ENCODE peak calls at places on chromosomes 7 and 10, in seven cellular contexts. One of them, this sample, is unnamed.

GRCh38 chr10:55311823-55312431 is 510.9 kb upstream of the PCDH15 start:
- DNase-seq in body of pancreas: no peak
- DNase-seq in pancreas: no peak
- DNase-seq in A549: no peak
- DNase-seq in lung: no peak
- DNase-seq in ascending aorta: no peak
- DNase-seq in psoas muscle: no peak
- DNase-seq in this sample: no peak

GRCh38 chr7:21338728-21339164 is 89.1 kb upstream of the SP4 start:
- DNase-seq in body of pancreas: no peak
- DNase-seq in pancreas: no peak
- DNase-seq in A549: no peak
- DNase-seq in lung: no peak
- DNase-seq in ascending aorta: no peak
- DNase-seq in psoas muscle: no peak
- DNase-seq in this sample: no peak

GRCh38 chr7:134991469-134992339 is 5.4 kb downstream of the AGBL3 start:
- DNase-seq in body of pancreas: peak; percentile 20
- DNase-seq in pancreas: no peak
- DNase-seq in A549: no peak
- DNase-seq in lung: no peak
- DNase-seq in ascending aorta: no peak
- DNase-seq in psoas muscle: no peak
- DNase-seq in this sample: no peak

GRCh38 chr10:75191821-75192568 is 18.6 kb upstream of the VDAC2 start:
- DNase-seq in body of pancreas: peak; percentile 71
- DNase-seq in pancreas: peak; percentile 55
- DNase-seq in A549: peak; percentile 84
- DNase-seq in lung: peak; percentile 65
- DNase-seq in ascending aorta: peak; percentile 85
- DNase-seq in psoas muscle: peak; percentile 64
- DNase-seq in this sample: peak; percentile 31

GRCh38 chr7:46146454-46147255 is 225.6 kb upstream of the IGFBP3 start:
- DNase-seq in body of pancreas: no peak
- DNase-seq in pancreas: no peak
- DNase-seq in A549: peak; percentile 24
- DNase-seq in lung: no peak
- DNase-seq in ascending aorta: peak; percentile 86
- DNase-seq in psoas muscle: no peak
- DNase-seq in this sample: peak; percentile 27

GRCh38 chr10:27568196-27569175 is 64.4 kb downstream of the RAB18 start:
- DNase-seq in body of pancreas: no peak
- DNase-seq in pancreas: no peak
- DNase-seq in A549: no peak
- DNase-seq in lung: no peak
- DNase-seq in ascending aorta: no peak
- DNase-seq in psoas muscle: no peak
- DNase-seq in this sample: no peak

GRCh38 chr10:51137741-51138529 is 63.6 kb downstream of the PRKG1 start:
- DNase-seq in body of pancreas: no peak
- DNase-seq in pancreas: no peak
- DNase-seq in A549: no peak
- DNase-seq in lung: no peak
- DNase-seq in ascending aorta: no peak
- DNase-seq in psoas muscle: no peak
- DNase-seq in this sample: no peak

GRCh38 chr10:59674211-59674836 is 35.3 kb downstream of the SLC16A9 start:
- DNase-seq in body of pancreas: no peak
- DNase-seq in pancreas: no peak
- DNase-seq in A549: no peak
- DNase-seq in lung: no peak
- DNase-seq in ascending aorta: no peak
- DNase-seq in psoas muscle: no peak
- DNase-seq in this sample: no peak

GRCh38 chr7:140079121-140079536 is 16.4 kb upstream of the PARP12 start:
- DNase-seq in body of pancreas: peak; percentile 64
- DNase-seq in pancreas: peak; percentile 48
- DNase-seq in A549: peak; percentile 59
- DNase-seq in lung: peak; percentile 11
- DNase-seq in ascending aorta: no peak
- DNase-seq in psoas muscle: peak; percentile 64
- DNase-seq in this sample: no peak

GRCh38 chr10:89327803-89328441 is at the start of gene IFIT3:
- DNase-seq in body of pancreas: peak; percentile 64
- DNase-seq in pancreas: peak; percentile 39
- DNase-seq in A549: peak; percentile 76
- DNase-seq in lung: peak; percentile 68
- DNase-seq in ascending aorta: peak; percentile 85
- DNase-seq in psoas muscle: peak; percentile 75
- DNase-seq in this sample: peak; percentile 32

DNA sequence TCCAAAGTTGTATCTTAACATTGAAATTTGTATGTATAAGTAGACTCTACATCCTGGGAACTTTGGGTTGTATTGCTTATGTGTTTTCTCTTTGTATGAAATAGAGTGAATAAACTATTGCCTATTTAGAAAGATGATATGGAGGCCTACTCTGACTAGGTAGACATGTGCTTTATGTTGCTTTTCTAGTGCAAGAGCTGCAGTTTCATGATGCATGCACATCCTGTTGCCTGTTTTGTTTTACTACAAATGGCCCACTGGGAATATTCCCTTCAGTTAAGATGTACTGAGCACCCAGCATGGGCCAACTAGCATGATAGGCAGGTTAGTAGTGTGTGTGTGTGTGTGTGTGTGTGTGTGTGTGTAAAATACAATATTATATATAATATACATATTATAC is 282.1 kb upstream of the LRGUK start:
- DNase-seq in body of pancreas: no peak
- DNase-seq in pancreas: no peak
- DNase-seq in A549: no peak
- DNase-seq in lung: no peak
- DNase-seq in ascending aorta: no peak
- DNase-seq in psoas muscle: no peak
- DNase-seq in this sample: no peak
- H3K4me1 ChIP-seq in body of pancreas: no peaks in the 10 kb centered on the region
- H3K4me1 ChIP-seq in pancreas: no peaks in the 10 kb centered on the region
- H3K4me1 ChIP-seq in A549: no peaks in the 10 kb centered on the region
- H3K4me1 ChIP-seq in lung: peaks cover 3% of the 10 kb centered on the region
- H3K4me1 ChIP-seq in ascending aorta: no peaks in the 10 kb centered on the region
- H3K4me1 ChIP-seq in psoas muscle: no peaks in the 10 kb centered on the region
- H3K4me1 ChIP-seq in this sample: peaks cover 8% of the 10 kb centered on the region

GRCh38 chr10:9157656-9158055 is 1103.2 kb downstream of the GATA3 start:
- DNase-seq in body of pancreas: no peak
- DNase-seq in pancreas: no peak
- DNase-seq in A549: no peak
- DNase-seq in lung: no peak
- DNase-seq in ascending aorta: no peak
- DNase-seq in psoas muscle: no peak
- DNase-seq in this sample: no peak
- H3K27ac ChIP-seq in body of pancreas: no peak overlapping the region
- H3K27ac ChIP-seq in pancreas: no peak overlapping the region
- H3K27ac ChIP-seq in A549: no peak overlapping the region
- H3K27ac ChIP-seq in lung: no peak overlapping the region
- H3K27ac ChIP-seq in ascending aorta: no peak overlapping the region
- H3K27ac ChIP-seq in psoas muscle: no peak overlapping the region
- H3K27ac ChIP-seq in this sample: no peak overlapping the region

DNA sequence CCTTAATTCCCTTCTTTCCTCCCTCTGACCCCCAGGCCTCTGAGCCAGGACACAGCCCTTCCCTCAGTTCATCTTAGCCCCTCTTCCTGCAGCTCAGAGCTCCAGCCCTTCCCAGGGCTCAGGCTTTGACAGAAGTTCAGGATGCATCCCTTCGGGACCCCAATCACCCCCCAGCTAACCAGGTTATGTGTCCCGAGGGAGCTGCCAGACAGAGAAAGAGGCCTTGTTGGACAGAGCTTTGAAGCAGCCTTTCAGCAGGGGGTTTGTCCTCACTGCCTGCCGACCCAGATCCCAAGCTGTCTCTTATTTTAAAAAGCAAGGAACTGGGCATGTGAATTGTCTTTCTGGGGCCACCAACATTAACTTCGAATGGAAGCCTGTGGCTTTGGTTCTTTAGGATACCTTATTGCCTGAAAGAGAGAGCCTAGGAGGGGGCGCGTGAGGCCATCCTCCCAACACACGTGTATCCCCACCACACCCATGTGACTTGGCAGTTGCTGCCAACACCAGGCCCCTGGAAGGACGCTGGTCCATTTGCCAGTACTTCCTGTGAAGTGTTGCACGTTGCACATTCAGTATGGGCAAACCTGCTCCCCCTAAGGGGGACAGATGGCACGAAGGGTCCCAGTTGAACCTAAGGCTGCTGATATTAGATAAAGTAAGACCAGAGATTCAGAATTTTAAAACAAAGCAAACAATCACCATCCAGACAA is 859 bp downstream of the CCDC136 start:
- DNase-seq in body of pancreas: no peak
- DNase-seq in pancreas: no peak
- DNase-seq in A549: no peak
- DNase-seq in lung: no peak
- DNase-seq in ascending aorta: no peak
- DNase-seq in psoas muscle: no peak
- DNase-seq in this sample: peak; percentile 49
- TF ChIP-seq CTCF in body of pancreas: no peak
- TF ChIP-seq CTCF in pancreas: no peak
- TF ChIP-seq CTCF in A549: no peak
- TF ChIP-seq CTCF in lung: no peak
- TF ChIP-seq CTCF in ascending aorta: no peak
- TF ChIP-seq CTCF in psoas muscle: no peak
- TF ChIP-seq CTCF in this sample: no peak

GRCh38 chr7:68420342-68420750 is 1177.9 kb upstream of the AUTS2 start:
- DNase-seq in body of pancreas: no peak
- DNase-seq in pancreas: no peak
- DNase-seq in A549: no peak
- DNase-seq in lung: no peak
- DNase-seq in ascending aorta: peak; percentile 71
- DNase-seq in psoas muscle: no peak
- DNase-seq in this sample: no peak

GRCh38 chr7:68414631-68415425 is 1183.4 kb upstream of the AUTS2 start:
- DNase-seq in body of pancreas: no peak
- DNase-seq in pancreas: no peak
- DNase-seq in A549: peak; percentile 15
- DNase-seq in lung: no peak
- DNase-seq in ascending aorta: no peak
- DNase-seq in psoas muscle: no peak
- DNase-seq in this sample: no peak

GRCh38 chr7:68417659-68418058 is 1180.6 kb upstream of the AUTS2 start:
- DNase-seq in body of pancreas: no peak
- DNase-seq in pancreas: no peak
- DNase-seq in A549: no peak
- DNase-seq in lung: no peak
- DNase-seq in ascending aorta: no peak
- DNase-seq in psoas muscle: no peak
- DNase-seq in this sample: no peak

GRCh38 chr7:68421712-68422111 is 1176.6 kb upstream of the AUTS2 start:
- DNase-seq in body of pancreas: no peak
- DNase-seq in pancreas: no peak
- DNase-seq in A549: no peak
- DNase-seq in lung: no peak
- DNase-seq in ascending aorta: no peak
- DNase-seq in psoas muscle: no peak
- DNase-seq in this sample: no peak

GRCh38 chr7:68417002-68417401 is 1181.3 kb upstream of the AUTS2 start:
- DNase-seq in body of pancreas: no peak
- DNase-seq in pancreas: no peak
- DNase-seq in A549: no peak
- DNase-seq in lung: no peak
- DNase-seq in ascending aorta: no peak
- DNase-seq in psoas muscle: no peak
- DNase-seq in this sample: no peak
- H3K4me1 ChIP-seq in body of pancreas: no peaks in the 10 kb centered on the region
- H3K4me1 ChIP-seq in pancreas: no peaks in the 10 kb centered on the region
- H3K4me1 ChIP-seq in A549: no peaks in the 10 kb centered on the region
- H3K4me1 ChIP-seq in lung: no peaks in the 10 kb centered on the region
- H3K4me1 ChIP-seq in ascending aorta: no peaks in the 10 kb centered on the region
- H3K4me1 ChIP-seq in psoas muscle: no peaks in the 10 kb centered on the region
- H3K4me1 ChIP-seq in this sample: no peaks in the 10 kb centered on the region